ENCODE peak calls at places on chromosomes 1 and 21, in seven cellular contexts. One of them, this sample, is unnamed.

GRCh38 chr21:32046191-32046590 is 173.4 kb downstream of the HUNK start:
- DNase-seq in M059J: no peak
- DNase-seq in Daoy: peak; percentile 60
- DNase-seq in activated naive CD4-positive, alpha-beta T cell treated with Interleukin-2 at 50 U/mL for 16 hours: no peak
- DNase-seq in psoas muscle: no peak
- DNase-seq in EL: no peak
- DNase-seq in HEK293T: no peak
- DNase-seq in this sample: no peak

GRCh38 chr1:14824314-14824915 is 225.9 kb downstream of the KAZN start:
- DNase-seq in M059J: no peak
- DNase-seq in Daoy: no peak
- DNase-seq in activated naive CD4-positive, alpha-beta T cell treated with Interleukin-2 at 50 U/mL for 16 hours: no peak
- DNase-seq in psoas muscle: no peak
- DNase-seq in EL: no peak
- DNase-seq in HEK293T: no peak
- DNase-seq in this sample: no peak

GRCh38 chr1:160704250-160704649 is 7.4 kb downstream of the CD48 start:
- DNase-seq in M059J: no peak
- DNase-seq in Daoy: no peak
- DNase-seq in activated naive CD4-positive, alpha-beta T cell treated with Interleukin-2 at 50 U/mL for 16 hours: no peak
- DNase-seq in psoas muscle: no peak
- DNase-seq in EL: no peak
- DNase-seq in HEK293T: no peak
- DNase-seq in this sample: no peak

GRCh38 chr1:172390620-172391491 is 29.6 kb upstream of the C1orf105 start:
- DNase-seq in M059J: no peak
- DNase-seq in Daoy: peak; percentile 44
- DNase-seq in activated naive CD4-positive, alpha-beta T cell treated with Interleukin-2 at 50 U/mL for 16 hours: no peak
- DNase-seq in psoas muscle: no peak
- DNase-seq in EL: peak; percentile 47
- DNase-seq in HEK293T: no peak
- DNase-seq in this sample: peak; percentile 59

GRCh38 chr21:42306366-42307035 is 8.7 kb downstream of the TFF3 start:
- DNase-seq in M059J: no peak
- DNase-seq in Daoy: no peak
- DNase-seq in activated naive CD4-positive, alpha-beta T cell treated with Interleukin-2 at 50 U/mL for 16 hours: no peak
- DNase-seq in psoas muscle: no peak
- DNase-seq in EL: no peak
- DNase-seq in HEK293T: no peak
- DNase-seq in this sample: no peak

GRCh38 chr21:42032968-42033367 is 22.8 kb upstream of the ZBTB21 start:
- DNase-seq in M059J: no peak
- DNase-seq in Daoy: no peak
- DNase-seq in activated naive CD4-positive, alpha-beta T cell treated with Interleukin-2 at 50 U/mL for 16 hours: no peak
- DNase-seq in psoas muscle: no peak
- DNase-seq in EL: no peak
- DNase-seq in HEK293T: no peak
- DNase-seq in this sample: no peak

GRCh38 chr1:22280526-22280925 is 137.6 kb upstream of the WNT4 start:
- DNase-seq in M059J: no peak
- DNase-seq in Daoy: no peak
- DNase-seq in activated naive CD4-positive, alpha-beta T cell treated with Interleukin-2 at 50 U/mL for 16 hours: no peak
- DNase-seq in psoas muscle: no peak
- DNase-seq in EL: no peak
- DNase-seq in HEK293T: no peak
- DNase-seq in this sample: no peak

GRCh38 chr1:54519709-54520108 is 28.3 kb upstream of the ACOT11 start:
- DNase-seq in M059J: peak; percentile 34
- DNase-seq in Daoy: peak; percentile 11
- DNase-seq in activated naive CD4-positive, alpha-beta T cell treated with Interleukin-2 at 50 U/mL for 16 hours: no peak
- DNase-seq in psoas muscle: no peak
- DNase-seq in EL: no peak
- DNase-seq in HEK293T: peak; percentile 69
- DNase-seq in this sample: no peak

GRCh38 chr1:184390889-184391288 is 4.1 kb downstream of the C1orf21 start:
- DNase-seq in M059J: no peak
- DNase-seq in Daoy: no peak
- DNase-seq in activated naive CD4-positive, alpha-beta T cell treated with Interleukin-2 at 50 U/mL for 16 hours: no peak
- DNase-seq in psoas muscle: no peak
- DNase-seq in EL: no peak
- DNase-seq in HEK293T: no peak
- DNase-seq in this sample: peak; percentile 34